ENCODE peak calls at places on chromosomes 4 and X, in four cellular contexts. One of them, this sample, is unnamed.

GRCh38 chrX:275967-276587 is 5.1 kb upstream of the PLCXD1 start:
- DNase-seq in fibroblast of lung: peak
- DNase-seq in fibroblast of pulmonary artery: peak
- DNase-seq in T-helper 1 cell: peak
- DNase-seq in this sample: no peak

GRCh38 chr4:104424368-104424921 is 70.2 kb downstream of the CXXC4 start:
- DNase-seq in T-helper 1 cell: no peak
- DNase-seq in fibroblast of pulmonary artery: no peak
- DNase-seq in fibroblast of lung: no peak
- DNase-seq in this sample: no peak

GRCh38 chr4:101086801-101087586 is 260.3 kb downstream of the PPP3CA start:
- DNase-seq in fibroblast of pulmonary artery: no peak
- DNase-seq in fibroblast of lung: no peak
- DNase-seq in T-helper 1 cell: no peak
- DNase-seq in this sample: no peak

GRCh38 chrX:131704136-131704695 is 160.3 kb downstream of the OR13H1 start:
- DNase-seq in fibroblast of pulmonary artery: no peak
- DNase-seq in fibroblast of lung: peak
- DNase-seq in T-helper 1 cell: no peak
- DNase-seq in this sample: no peak

GRCh38 chr4:82599336-82599735 is 37.5 kb upstream of the TMEM150C start:
- DNase-seq in fibroblast of lung: no peak
- DNase-seq in fibroblast of pulmonary artery: no peak
- DNase-seq in T-helper 1 cell: no peak
- DNase-seq in this sample: no peak

GRCh38 chr4:24657768-24658617 is 73.6 kb upstream of the DHX15 start:
- DNase-seq in fibroblast of pulmonary artery: peak
- DNase-seq in fibroblast of lung: peak
- DNase-seq in T-helper 1 cell: no peak
- DNase-seq in this sample: no peak

GRCh38 chrX:108001218-108001814 is 19.1 kb upstream of the TEX13B start:
- DNase-seq in T-helper 1 cell: no peak
- DNase-seq in fibroblast of lung: peak
- DNase-seq in fibroblast of pulmonary artery: peak
- DNase-seq in this sample: peak

GRCh38 chr4:153773236-153773690 is 13.4 kb upstream of the RNF175 start:
- DNase-seq in T-helper 1 cell: no peak
- DNase-seq in fibroblast of pulmonary artery: no peak
- DNase-seq in fibroblast of lung: no peak
- DNase-seq in this sample: no peak

GRCh38 chr4:55547461-55547770 is 707 bp upstream of the CLOCK start:
- DNase-seq in fibroblast of pulmonary artery: no peak
- DNase-seq in T-helper 1 cell: no peak
- DNase-seq in fibroblast of lung: peak
- DNase-seq in this sample: no peak

GRCh38 chr4:125316781-125317525 is 2.2 kb downstream of the FAT4 start:
- DNase-seq in fibroblast of pulmonary artery: peak
- DNase-seq in fibroblast of lung: peak
- DNase-seq in T-helper 1 cell: no peak
- DNase-seq in this sample: peak

GRCh38 chrX:69152398-69152797 is 12.9 kb downstream of the PJA1 start:
- DNase-seq in fibroblast of lung: no peak
- DNase-seq in fibroblast of pulmonary artery: no peak
- DNase-seq in T-helper 1 cell: no peak
- DNase-seq in this sample: no peak

GRCh38 chrX:39477438-39478120 is 620.2 kb downstream of the BCOR start:
- DNase-seq in T-helper 1 cell: no peak
- DNase-seq in fibroblast of pulmonary artery: peak
- DNase-seq in fibroblast of lung: peak
- DNase-seq in this sample: peak

GRCh38 chrX:12973561-12974216 is 1.2 kb upstream of the TMSB4X start:
- DNase-seq in T-helper 1 cell: peak
- DNase-seq in fibroblast of lung: no peak
- DNase-seq in fibroblast of pulmonary artery: no peak
- DNase-seq in this sample: peak

GRCh38 chrX:133362538-133362937 is 52.8 kb downstream of the GPC4 start:
- DNase-seq in fibroblast of pulmonary artery: no peak
- DNase-seq in T-helper 1 cell: no peak
- DNase-seq in fibroblast of lung: no peak
- DNase-seq in this sample: no peak

GRCh38 chr4:182242793-182243192 is 409 bp upstream of the TENM3 start:
- DNase-seq in fibroblast of pulmonary artery: peak
- DNase-seq in T-helper 1 cell: no peak
- DNase-seq in fibroblast of lung: peak
- DNase-seq in this sample: no peak

GRCh38 chr4:124974163-124974562 is 261.6 kb upstream of the ANKRD50 start:
- DNase-seq in fibroblast of lung: peak
- DNase-seq in fibroblast of pulmonary artery: no peak
- DNase-seq in T-helper 1 cell: no peak
- DNase-seq in this sample: no peak

GRCh38 chr4:36213956-36214355 is 30.4 kb downstream of the ARAP2 start:
- DNase-seq in T-helper 1 cell: no peak
- DNase-seq in fibroblast of pulmonary artery: no peak
- DNase-seq in fibroblast of lung: no peak
- DNase-seq in this sample: no peak

GRCh38 chr4:8591626-8592365 is 769 bp upstream of the CPZ start:
- DNase-seq in T-helper 1 cell: no peak
- DNase-seq in fibroblast of pulmonary artery: no peak
- DNase-seq in fibroblast of lung: no peak
- DNase-seq in this sample: no peak

GRCh38 chrX:88284844-88285243 is 462.2 kb upstream of the CPXCR1 start:
- DNase-seq in T-helper 1 cell: no peak
- DNase-seq in fibroblast of lung: no peak
- DNase-seq in fibroblast of pulmonary artery: no peak
- DNase-seq in this sample: no peak

GRCh38 chrX:53445977-53446376 is 11.8 kb upstream of the HSD17B10 start:
- DNase-seq in T-helper 1 cell: no peak
- DNase-seq in fibroblast of pulmonary artery: peak
- DNase-seq in fibroblast of lung: peak
- DNase-seq in this sample: peak